ENCODE peak calls at places on chromosomes 1 and 21, in six cellular contexts. C, I, D, G, N and W are unnamed samples. For H3K27me3 and H3K4me1, the result is how much of the 10 kb centered on the place peaks cover.

GRCh38 chr1:63615809-63616420 is 22.7 kb downstream of the PGM1 start:
- DNase-seq in N (peak), C (no peak), G (peak), I (peak), D (peak), W (peak)

GRCh38 chr1:102500795-102501194 is 504.1 kb upstream of the OLFM3 start:
- DNase-seq in C (no peak), N (no peak), G (no peak), I (no peak), D (no peak), W (no peak)

GRCh38 chr1:172363852-172364251 is 56.6 kb upstream of the C1orf105 start:
- DNase-seq in I (no peak), G (no peak), D (no peak), C (no peak), N (no peak), W (no peak)

GRCh38 chr1:7770939-7771672 is at the start of gene VAMP3:
- DNase-seq in D (peak), N (peak), C (peak), G (peak), I (no peak), W (peak)

GRCh38 chr1:210726621-210727020 is 397.9 kb downstream of the HHAT start:
- DNase-seq in C (no peak), G (peak), N (peak), I (no peak), D (no peak), W (peak)

GRCh38 chr1:110783292-110783918 is 89.5 kb upstream of the CD53 start:
- DNase-seq in N (no peak), D (no peak), C (peak), I (peak), G (peak), W (peak)

GRCh38 chr1:175514309-175515001 is 228.9 kb downstream of the TNR start:
- DNase-seq in I (no peak), G (no peak), D (no peak), N (no peak), C (no peak), W (no peak)

GRCh38 chr1:8797230-8797629 is 20.2 kb downstream of the RERE start:
- DNase-seq in N (no peak), D (no peak), C (no peak), G (no peak), I (no peak), W (no peak)

GRCh38 chr21:44916965-44917364 is 3.7 kb downstream of the ITGB2 start:
- DNase-seq in N (no peak), C (no peak), D (no peak), I (no peak), G (no peak), W (no peak)

GRCh38 chr21:46111193-46111571 is 13.3 kb downstream of the COL6A2 start:
- DNase-seq in I (no peak), D (peak), G (no peak), N (peak), C (peak), W (no peak)

GRCh38 chr21:37338671-37339526 is 27.7 kb upstream of the DYRK1A start:
- DNase-seq in I (peak), C (peak), D (peak), G (peak), N (peak), W (no peak)

GRCh38 chr1:38190978-38191377 is 144.4 kb upstream of the POU3F1 start:
- DNase-seq in G (no peak), C (no peak), I (no peak), N (no peak), D (no peak), W (no peak)

GRCh38 chr1:212256404-212256803 is 28.8 kb upstream of the PPP2R5A start:
- DNase-seq in D (no peak), N (no peak), C (no peak), G (no peak), I (no peak), W (peak)

DNA sequence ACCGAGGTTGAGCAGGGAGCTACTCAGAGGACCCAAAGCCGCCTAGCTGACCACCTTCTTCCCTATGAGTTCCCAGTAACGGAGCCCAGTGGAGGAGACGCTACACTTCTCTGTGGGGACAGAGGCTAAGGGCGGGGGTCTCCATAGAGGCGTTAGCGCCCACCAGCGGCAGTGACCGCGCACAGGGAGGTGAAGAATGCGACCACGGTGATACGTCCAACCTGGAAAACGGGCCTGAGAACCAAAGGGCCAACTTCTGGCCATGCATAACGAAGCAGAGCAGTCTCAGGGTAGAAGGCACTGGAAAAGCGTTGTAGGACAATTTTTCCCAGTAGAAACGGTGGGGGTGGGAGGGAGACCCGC is 400 bp upstream of the COG2 start:
- DNase-seq in I (no peak), D (no peak), G (no peak), N (no peak), C (peak), W (peak)
- H3K27me3 ChIP-seq in I (under half), D (under half), G (under half), N (under half), C (under half), W (under half)

GRCh38 chr1:190560161-190560681 is 82.6 kb upstream of the BRINP3 start:
- DNase-seq in D (no peak), N (no peak), C (no peak), I (no peak), G (no peak), W (no peak)

GRCh38 chr1:190563230-190563629 is 85.6 kb upstream of the BRINP3 start:
- DNase-seq in D (no peak), N (no peak), G (no peak), I (no peak), C (no peak), W (no peak)

DNA sequence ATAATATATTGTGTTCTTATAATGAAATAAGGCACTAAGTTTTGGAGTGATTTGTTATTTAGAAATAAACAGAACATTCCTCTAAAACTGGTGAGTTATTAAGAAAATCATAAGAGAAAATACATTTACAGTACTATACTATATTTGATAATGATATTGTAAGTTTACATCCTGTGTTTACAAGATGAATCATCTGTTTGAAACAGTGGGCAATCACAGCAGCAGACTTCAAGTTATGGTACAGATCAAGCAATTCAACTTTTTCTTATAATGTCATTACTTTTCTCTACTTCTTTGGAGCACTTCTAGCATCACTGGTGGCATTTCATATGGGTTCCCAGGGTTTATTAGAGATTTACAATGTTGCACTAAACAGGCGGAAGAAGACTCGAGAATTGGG is 86.5 kb upstream of the BRINP3 start:
- DNase-seq in G (no peak), D (no peak), N (no peak), C (no peak), I (no peak), W (no peak)
- H3K4me1 ChIP-seq in G (under half), D (under half), N (under half), C (under half), I (under half), W (under half)

GRCh38 chr1:192378276-192378675 is 61.5 kb downstream of the RGS21 start:
- DNase-seq in D (no peak), G (no peak), I (no peak), N (no peak), C (no peak), W (no peak)

GRCh38 chr1:192379536-192379935 is 62.7 kb downstream of the RGS21 start:
- DNase-seq in I (no peak), D (no peak), G (no peak), C (no peak), N (no peak), W (no peak)

GRCh38 chr1:192386051-192386650 is 69.4 kb downstream of the RGS21 start:
- DNase-seq in I (no peak), C (no peak), N (no peak), D (no peak), G (no peak), W (no peak)

GRCh38 chr1:192378878-192379277 is 62.1 kb downstream of the RGS21 start:
- DNase-seq in C (no peak), G (no peak), I (no peak), D (no peak), N (no peak), W (no peak)

DNA sequence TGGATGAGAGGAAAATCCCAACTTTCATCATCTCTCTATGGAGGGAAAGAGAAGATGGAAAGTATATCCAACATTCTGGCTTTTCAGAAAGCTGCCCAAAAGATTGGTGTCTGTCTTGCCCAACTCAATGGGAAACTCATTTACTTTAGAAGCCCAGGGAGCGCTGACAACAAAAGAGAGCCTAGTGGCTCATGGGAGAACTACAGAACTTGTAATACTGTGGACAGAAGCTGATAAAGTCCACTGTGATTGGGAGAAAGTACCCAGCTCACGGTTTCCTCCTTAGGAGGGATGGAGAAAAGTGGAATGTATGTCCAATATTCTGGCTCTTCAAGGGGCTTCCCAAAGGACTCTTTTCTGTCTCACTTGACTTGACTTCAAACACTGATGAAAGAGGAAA is 66.0 kb downstream of the RGS21 start:
- DNase-seq in G (no peak), N (no peak), C (no peak), I (no peak), D (no peak), W (no peak)
- H3K4me3 ChIP-seq in G (no peak), N (no peak), C (no peak), I (no peak), D (no peak), W (no peak)

GRCh38 chr1:68586766-68587165 is 89.9 kb upstream of the DEPDC1 start:
- DNase-seq in C (no peak), N (no peak), D (no peak), I (no peak), G (no peak), W (no peak)
- H3K27me3 ChIP-seq in C (under half), N (under half), D (under half), I (under half), G (under half), W (under half)